ENCODE peak calls at places on chromosomes 6 and 20, in six cellular contexts. M is HCT116, I is PC-9, X is hepatocyte, O is PC-3, J is GM23338. Q is an unnamed sample.

GRCh38 chr6:33746036-33746600 is 587 bp downstream of the IP6K3 start:
- DNase-seq in X (peak; percentile 77), M (no peak), O (no peak), I (no peak), J (peak; percentile 42), Q (no peak)

GRCh38 chr6:148502083-148502772 is 159.6 kb downstream of the SASH1 start:
- DNase-seq in M (no peak), X (no peak), J (no peak), I (no peak), O (no peak), Q (no peak)

GRCh38 chr6:26431258-26432162 is 8.8 kb upstream of the BTN3A3 start:
- DNase-seq in O (no peak), X (no peak), J (no peak), M (no peak), I (no peak), Q (no peak)

GRCh38 chr6:139391709-139392108 is 17.3 kb upstream of the CITED2 start:
- DNase-seq in X (no peak), I (no peak), M (no peak), O (no peak), J (no peak), Q (no peak)

GRCh38 chr6:162698004-162698403 is 29.6 kb downstream of the PRKN start:
- DNase-seq in I (no peak), O (no peak), M (no peak), X (no peak), J (no peak), Q (no peak)

GRCh38 chr6:14758421-14759043 is 487.3 kb upstream of the JARID2 start:
- DNase-seq in M (no peak), O (peak; percentile 80), I (peak; percentile 96), X (peak; percentile 21), J (no peak), Q (no peak)

GRCh38 chr6:43457643-43458042 is 2.3 kb upstream of the DLK2 start:
- DNase-seq in O (peak; percentile 41), J (no peak), M (no peak), I (no peak), X (peak; percentile 11), Q (no peak)

GRCh38 chr6:47787620-47788497 is 6.0 kb downstream of the OPN5 start:
- DNase-seq in I (peak; percentile 43), J (peak; percentile 82), X (peak; percentile 86), M (peak; percentile 58), O (peak; percentile 88), Q (peak; percentile 73)

GRCh38 chr20:59390437-59390836 is 90.0 kb downstream of the EDN3 start:
- DNase-seq in X (no peak), J (no peak), I (no peak), M (no peak), O (no peak), Q (no peak)

GRCh38 chr20:57408536-57409233 is 17.5 kb downstream of the RBM38 start:
- DNase-seq in X (no peak), J (no peak), I (no peak), M (no peak), O (no peak), Q (no peak)
- H3K9me2 ChIP-seq in X (no peaks in the 10 kb centered on the region), J (no peaks in the 10 kb centered on the region), I (no peaks in the 10 kb centered on the region), M (no peaks in the 10 kb centered on the region), O (no peaks in the 10 kb centered on the region), Q (no peaks in the 10 kb centered on the region)

DNA sequence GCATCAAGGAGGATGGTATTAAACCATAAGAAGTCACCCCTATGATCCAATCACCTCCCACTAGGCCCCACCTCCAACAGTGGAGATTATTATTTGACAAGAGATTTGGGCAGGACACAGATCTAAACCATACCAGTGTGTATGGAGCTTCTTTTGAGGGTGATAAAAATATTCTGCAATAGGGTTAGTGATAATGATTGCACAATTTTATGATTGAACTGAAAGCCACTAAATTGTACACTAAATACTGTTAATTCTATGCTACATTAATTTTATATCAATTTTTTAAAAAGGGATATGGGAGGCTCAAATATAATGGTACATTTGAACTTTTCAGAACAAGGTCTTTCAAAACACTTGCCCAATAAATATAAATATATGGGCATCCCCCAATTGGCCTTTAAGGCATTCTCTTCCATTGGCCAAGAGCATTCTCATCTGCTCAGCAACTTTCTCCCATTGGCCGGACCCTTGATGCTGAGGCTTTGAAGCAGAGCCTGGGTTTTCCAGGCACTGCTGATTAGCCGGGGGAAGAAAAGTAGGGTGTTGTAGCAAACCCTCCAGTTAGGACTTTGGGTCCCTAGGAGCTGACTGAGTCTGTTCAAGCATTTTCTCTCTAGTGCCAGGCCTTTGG is 209.9 kb downstream of the LRFN2 start:
- DNase-seq in O (no peak), I (no peak), J (no peak), X (no peak), M (no peak), Q (no peak)
- H3K9me2 ChIP-seq in O (no peaks in the 10 kb centered on the region), I (no peaks in the 10 kb centered on the region), J (peaks cover 4% of the 10 kb centered on the region), X (no peaks in the 10 kb centered on the region), M (no peaks in the 10 kb centered on the region), Q (no peaks in the 10 kb centered on the region)

GRCh38 chr6:38701551-38701950 is 1.4 kb downstream of the GLO1 start:
- DNase-seq in X (no peak), J (no peak), O (no peak), M (no peak), I (no peak), Q (no peak)

GRCh38 chr6:38695227-38695900 is 7.6 kb downstream of the GLO1 start:
- DNase-seq in O (no peak), J (no peak), M (no peak), I (no peak), X (no peak), Q (no peak)

GRCh38 chr6:38696345-38696744 is 6.6 kb downstream of the GLO1 start:
- DNase-seq in J (no peak), X (no peak), O (no peak), I (no peak), M (no peak), Q (no peak)

GRCh38 chr6:38697846-38698245 is 5.1 kb downstream of the GLO1 start:
- DNase-seq in X (no peak), O (no peak), M (no peak), J (no peak), I (no peak), Q (no peak)

GRCh38 chr6:38695933-38696332 is 7.0 kb downstream of the GLO1 start:
- DNase-seq in X (no peak), J (no peak), I (no peak), O (no peak), M (no peak), Q (no peak)
- H3K9me2 ChIP-seq in X (no peaks in the 10 kb centered on the region), J (no peaks in the 10 kb centered on the region), I (no peaks in the 10 kb centered on the region), O (no peaks in the 10 kb centered on the region), M (no peaks in the 10 kb centered on the region), Q (no peaks in the 10 kb centered on the region)

GRCh38 chr6:36670271-36670670 is 8.2 kb upstream of the CDKN1A start:
- DNase-seq in J (no peak), X (no peak), M (no peak), I (no peak), O (no peak), Q (no peak)
- H3K9me2 ChIP-seq in J (peaks cover 10% of the 10 kb centered on the region), X (no peaks in the 10 kb centered on the region), M (no peaks in the 10 kb centered on the region), I (no peaks in the 10 kb centered on the region), O (no peaks in the 10 kb centered on the region), Q (no peaks in the 10 kb centered on the region)

Q was measured in OCI-LY7.